ENCODE peak calls at places on chromosomes 2 and 18, in seven cellular contexts. T is AG09319, X is pancreas, R is OCI-LY7, Q is endothelial cell, J is left ventricle myocardium inferior, G is tibial nerve. P is an unnamed sample.

GRCh38 chr18:25253136-25253535 is 98.8 kb downstream of the ZNF521 start:
- DNase-seq in Q (no peak), G (no peak), J (no peak), X (no peak), R (no peak), T (no peak), P (no peak)

GRCh38 chr18:78242796-78243195 is 736.8 kb upstream of the SALL3 start:
- DNase-seq in T (no peak), J (peak), Q (no peak), G (no peak), X (no peak), R (no peak), P (no peak)

GRCh38 chr18:50642439-50642838 is 82.6 kb downstream of the MAPK4 start:
- DNase-seq in T (no peak), Q (no peak), G (no peak), J (no peak), R (no peak), X (no peak), P (no peak)

GRCh38 chr2:85750509-85751299 is 3.1 kb upstream of the ATOH8 start:
- DNase-seq in J (peak), Q (peak), T (no peak), G (peak), R (peak), X (peak), P (no peak)

GRCh38 chr2:20428717-20429490 is 18.0 kb upstream of the RHOB start:
- DNase-seq in Q (no peak), J (no peak), R (no peak), T (no peak), G (no peak), X (peak), P (no peak)

GRCh38 chr2:178193496-178193822 is 853 bp upstream of the OSBPL6 start:
- DNase-seq in R (no peak), G (no peak), T (no peak), J (no peak), X (no peak), Q (no peak), P (no peak)

GRCh38 chr18:50654658-50655550 is 95.0 kb downstream of the MAPK4 start:
- DNase-seq in Q (no peak), G (no peak), J (peak), X (no peak), T (no peak), R (no peak), P (no peak)

GRCh38 chr18:24395049-24395780 is 2.4 kb downstream of the OSBPL1A start:
- DNase-seq in J (no peak), G (no peak), X (no peak), Q (no peak), R (no peak), T (peak), P (no peak)

GRCh38 chr18:78625895-78626294 is 353.7 kb upstream of the SALL3 start:
- DNase-seq in G (no peak), J (no peak), X (no peak), T (no peak), Q (no peak), R (peak), P (no peak)

GRCh38 chr2:80748576-80748975 is 444.0 kb upstream of the LRRTM1 start:
- DNase-seq in T (no peak), Q (no peak), X (no peak), G (no peak), R (peak), J (no peak), P (no peak)

GRCh38 chr2:9124231-9124651 is 82.4 kb upstream of the ASAP2 start:
- DNase-seq in G (no peak), T (no peak), Q (no peak), X (no peak), J (no peak), R (no peak), P (no peak)

GRCh38 chr2:20074901-20075300 is 23.5 kb upstream of the LAPTM4A start:
- DNase-seq in T (no peak), J (no peak), G (no peak), X (no peak), Q (no peak), R (no peak), P (no peak)

GRCh38 chr18:73923866-73924265 is 223.8 kb downstream of the FBXO15 start:
- DNase-seq in T (peak), J (no peak), G (no peak), R (no peak), X (no peak), Q (no peak), P (no peak)

GRCh38 chr2:109415460-109416004 is 198.2 kb downstream of the SEPTIN10 start:
- DNase-seq in G (no peak), J (no peak), R (no peak), T (no peak), Q (no peak), X (no peak), P (no peak)

GRCh38 chr2:228541794-228542193 is 360.3 kb upstream of the SPHKAP start:
- DNase-seq in R (no peak), G (no peak), X (no peak), Q (no peak), J (no peak), T (no peak), P (no peak)

GRCh38 chr2:144382848-144383247 is 137.1 kb downstream of the ZEB2 start:
- DNase-seq in J (no peak), R (peak), X (no peak), Q (no peak), G (no peak), T (no peak), P (no peak)

GRCh38 chr2:26957524-26957923 is 12.9 kb upstream of the MAPRE3 start:
- DNase-seq in X (no peak), Q (no peak), T (no peak), J (no peak), G (no peak), R (no peak), P (no peak)

GRCh38 chr2:190649035-190649797 is at the start of gene NAB1:
- DNase-seq in X (peak), G (peak), Q (peak), T (no peak), J (peak), R (peak), P (peak)

GRCh38 chr18:25517881-25518715 is 166.1 kb upstream of the ZNF521 start:
- DNase-seq in J (no peak), Q (no peak), G (no peak), X (no peak), T (no peak), R (peak), P (no peak)

GRCh38 chr2:230067990-230068657 is 600 bp downstream of the SLC16A14 start:
- DNase-seq in Q (peak), X (peak), T (no peak), G (no peak), J (peak), R (no peak), P (no peak)
- TF ChIP-seq CTCF in Q (no peak), X (no peak), T (no peak), G (no peak), J (peak), R (no peak), P (no peak)

DNA sequence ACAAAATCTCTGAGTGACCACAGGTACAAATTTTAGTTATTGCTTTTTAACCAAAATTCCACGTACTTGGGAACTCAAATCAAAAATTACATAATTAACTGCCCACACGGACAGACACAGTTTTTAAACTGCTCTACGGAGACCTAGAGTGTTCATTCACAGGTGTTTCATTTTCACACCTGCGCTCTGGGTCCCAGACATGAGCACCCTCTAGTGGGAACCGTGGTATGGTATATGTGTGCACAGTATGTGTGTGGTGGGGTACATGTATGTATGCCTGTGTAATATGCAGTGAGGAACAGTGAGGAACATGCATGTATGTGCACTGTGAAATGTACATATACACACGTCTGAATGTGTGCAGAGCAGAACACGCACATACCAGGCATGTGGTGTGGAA is 65.0 kb downstream of the PPP4R1 start:
- DNase-seq in G (no peak), Q (no peak), X (no peak), T (no peak), J (no peak), R (peak), P (no peak)
- TF ChIP-seq CTCF in G (no peak), Q (no peak), X (no peak), T (peak), J (peak), R (peak), P (no peak)

GRCh38 chr2:167264380-167264779 is 376.1 kb downstream of the XIRP2 start:
- DNase-seq in G (no peak), T (no peak), J (no peak), R (no peak), Q (peak), X (no peak), P (no peak)
- TF ChIP-seq CTCF in G (no peak), T (peak), J (peak), R (peak), Q (peak), X (no peak), P (peak)

DNA sequence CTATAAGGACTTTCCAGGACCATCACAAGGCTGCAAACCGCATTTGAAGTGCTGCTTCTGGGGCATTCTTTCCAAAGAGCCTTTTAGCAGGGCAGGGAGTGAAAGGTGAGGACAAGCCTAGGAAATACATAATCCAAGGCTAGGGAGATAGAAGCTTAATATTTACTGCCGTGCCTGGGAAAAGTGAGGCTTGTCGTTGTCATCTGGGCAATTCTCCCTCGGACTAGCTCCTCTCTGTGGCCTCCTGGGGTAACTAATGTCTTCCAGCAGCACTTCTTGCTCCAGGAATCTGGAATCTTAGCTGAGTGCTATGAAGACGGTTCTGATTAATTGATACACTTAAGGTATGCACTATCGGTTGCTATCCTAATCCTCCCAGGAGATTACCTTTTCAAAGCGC is 69.3 kb upstream of the ATL2 start:
- DNase-seq in J (no peak), Q (no peak), R (no peak), X (no peak), T (no peak), G (no peak), P (no peak)
- TF ChIP-seq CTCF in J (peak), Q (no peak), R (no peak), X (no peak), T (peak), G (no peak), P (peak)

GRCh38 chr2:231409773-231410172 is 14.3 kb downstream of the B3GNT7 start:
- DNase-seq in G (no peak), R (no peak), X (no peak), Q (no peak), J (no peak), T (no peak), P (no peak)

GRCh38 chr2:231411237-231411636 is 15.7 kb downstream of the B3GNT7 start:
- DNase-seq in G (no peak), X (no peak), Q (no peak), T (no peak), R (no peak), J (no peak), P (no peak)

GRCh38 chr2:231412616-231412963 is 17.1 kb downstream of the B3GNT7 start:
- DNase-seq in R (no peak), X (no peak), G (no peak), T (no peak), J (no peak), Q (no peak), P (no peak)

GRCh38 chr2:231411871-231412615 is 16.5 kb downstream of the B3GNT7 start:
- DNase-seq in Q (peak), X (peak), G (peak), J (peak), T (peak), R (peak), P (peak)

GRCh38 chr2:231410293-231411004 is 14.9 kb downstream of the B3GNT7 start:
- DNase-seq in X (no peak), G (no peak), T (no peak), R (no peak), J (no peak), Q (no peak), P (no peak)
- TF ChIP-seq CTCF in X (no peak), G (no peak), T (peak), R (peak), J (no peak), Q (peak), P (no peak)

DNA sequence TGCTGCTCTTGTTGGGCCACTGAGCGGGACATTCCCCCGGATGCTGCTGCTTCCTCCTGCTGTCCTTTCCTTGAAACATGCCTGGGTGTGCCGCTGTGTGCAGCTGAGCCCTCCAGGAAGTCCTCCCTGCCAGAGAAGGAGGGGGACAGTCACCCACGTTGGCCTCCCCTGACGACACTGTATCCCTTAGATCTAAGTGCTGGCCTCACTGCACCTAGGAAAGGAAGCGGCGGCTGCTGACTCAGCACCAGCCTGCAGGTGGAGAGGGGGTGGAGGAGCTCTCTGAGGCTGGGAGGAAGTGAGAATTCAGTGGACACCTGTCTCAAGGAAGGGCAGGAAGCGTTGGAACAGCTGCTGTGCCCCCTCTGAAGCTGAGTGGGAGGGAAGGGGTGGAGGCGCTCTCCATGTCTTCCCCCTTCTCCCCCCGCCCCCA is 239.8 kb downstream of the HAUS1 start:
- DNase-seq in X (no peak), G (no peak), Q (peak), J (peak), R (peak), T (no peak), P (no peak)
- TF ChIP-seq CTCF in X (no peak), G (no peak), Q (no peak), J (no peak), R (no peak), T (no peak), P (no peak)

GRCh38 chr2:185279999-185280398 is 458.6 kb upstream of the FSIP2 start:
- DNase-seq in X (no peak), J (no peak), G (no peak), T (no peak), R (peak), Q (no peak), P (no peak)
- TF ChIP-seq CTCF in X (peak), J (peak), G (no peak), T (peak), R (peak), Q (peak), P (peak)